ENCODE peak calls at places on chromosomes 3 and 15, in five cellular contexts. Z, N, A, H and S are unnamed samples.
A peak's percentile ranks its signal among the peaks of the same experiment; 100 is the strongest.

GRCh38 chr15:37720267-37720666 is 214.2 kb upstream of the TMCO5A start:
- DNase-seq in N (no peak), H (no peak), A (no peak), Z (no peak), S (no peak)

GRCh38 chr3:21954709-21955108 is 203.7 kb upstream of the ZNF385D start:
- DNase-seq in Z (no peak), N (no peak), H (no peak), A (no peak), S (no peak)

GRCh38 chr15:44132057-44132456 is 63.0 kb downstream of the FRMD5 start:
- DNase-seq in A (no peak), H (no peak), N (no peak), Z (no peak), S (no peak)

GRCh38 chr3:129597792-129598381 is 8.6 kb downstream of the PLXND1 start:
- DNase-seq in Z (peak; percentile 70), N (no peak), H (no peak), A (no peak), S (no peak)

GRCh38 chr3:152257246-152258074 is 11.3 kb upstream of the MBNL1 start:
- DNase-seq in N (no peak), A (peak; percentile 85), Z (no peak), H (no peak), S (no peak)

GRCh38 chr15:48393650-48394049 is 62.4 kb downstream of the DUT start:
- DNase-seq in Z (no peak), A (no peak), N (no peak), H (no peak), S (no peak)

GRCh38 chr3:151217208-151217607 is 14.2 kb upstream of the GPR171 start:
- DNase-seq in H (no peak), N (no peak), Z (no peak), A (no peak), S (no peak)

GRCh38 chr3:38454179-38454883 is 641 bp downstream of the ACVR2B start:
- DNase-seq in N (peak; percentile 82), A (no peak), H (no peak), Z (peak; percentile 57), S (peak; percentile 33)

GRCh38 chr15:41486286-41486685 is 7.4 kb upstream of the ITPKA start:
- DNase-seq in H (no peak), N (no peak), A (no peak), Z (peak; percentile 34), S (no peak)

GRCh38 chr15:88652456-88653199 is 13.8 kb downstream of the ISG20 start:
- DNase-seq in H (no peak), A (no peak), Z (no peak), N (no peak), S (no peak)

GRCh38 chr3:179658584-179658983 is 5.7 kb downstream of the USP13 start:
- DNase-seq in Z (no peak), A (no peak), H (no peak), N (no peak), S (no peak)

GRCh38 chr15:36831915-36832310 is 252.5 kb downstream of the CDIN1 start:
- DNase-seq in Z (no peak), H (no peak), A (no peak), N (no peak), S (no peak)

GRCh38 chr15:85759391-85759790 is 35.3 kb downstream of the KLHL25 start:
- DNase-seq in A (no peak), H (no peak), Z (no peak), N (no peak), S (no peak)

GRCh38 chr3:187802928-187803259 is 57.6 kb upstream of the BCL6 start:
- DNase-seq in Z (no peak), A (peak; percentile 64), H (no peak), N (no peak), S (no peak)

GRCh38 chr15:68341851-68342336 is 64.3 kb downstream of the FEM1B start:
- DNase-seq in A (no peak), H (no peak), N (no peak), Z (no peak), S (no peak)

GRCh38 chr3:153927107-153927506 is 194.1 kb upstream of the ARHGEF26 start:
- DNase-seq in H (no peak), N (no peak), Z (peak; percentile 41), A (peak; percentile 2), S (no peak)

GRCh38 chr15:68885070-68885469 is 45.3 kb upstream of the SPESP1 start:
- DNase-seq in H (no peak), A (no peak), Z (peak; percentile 72), N (no peak), S (no peak)

GRCh38 chr3:183298708-183299153 is 45.7 kb downstream of the B3GNT5 start:
- DNase-seq in Z (peak; percentile 50), A (no peak), N (peak; percentile 43), H (no peak), S (peak; percentile 38)

GRCh38 chr3:41632705-41633104 is 329.2 kb downstream of the ULK4 start:
- DNase-seq in Z (no peak), A (no peak), H (no peak), N (no peak), S (no peak)

GRCh38 chr3:171417813-171418212 is 42.4 kb downstream of the TNIK start:
- DNase-seq in A (no peak), H (peak; percentile 2), N (no peak), Z (no peak), S (no peak)

GRCh38 chr15:60751985-60752952 is 273.3 kb upstream of the ICE2 start:
- DNase-seq in Z (no peak), H (peak; percentile 96), N (no peak), A (no peak), S (no peak)

GRCh38 chr3:126536126-126536525 is 12.2 kb downstream of the CHST13 start:
- DNase-seq in H (no peak), N (no peak), A (no peak), Z (no peak), S (no peak)

DNA sequence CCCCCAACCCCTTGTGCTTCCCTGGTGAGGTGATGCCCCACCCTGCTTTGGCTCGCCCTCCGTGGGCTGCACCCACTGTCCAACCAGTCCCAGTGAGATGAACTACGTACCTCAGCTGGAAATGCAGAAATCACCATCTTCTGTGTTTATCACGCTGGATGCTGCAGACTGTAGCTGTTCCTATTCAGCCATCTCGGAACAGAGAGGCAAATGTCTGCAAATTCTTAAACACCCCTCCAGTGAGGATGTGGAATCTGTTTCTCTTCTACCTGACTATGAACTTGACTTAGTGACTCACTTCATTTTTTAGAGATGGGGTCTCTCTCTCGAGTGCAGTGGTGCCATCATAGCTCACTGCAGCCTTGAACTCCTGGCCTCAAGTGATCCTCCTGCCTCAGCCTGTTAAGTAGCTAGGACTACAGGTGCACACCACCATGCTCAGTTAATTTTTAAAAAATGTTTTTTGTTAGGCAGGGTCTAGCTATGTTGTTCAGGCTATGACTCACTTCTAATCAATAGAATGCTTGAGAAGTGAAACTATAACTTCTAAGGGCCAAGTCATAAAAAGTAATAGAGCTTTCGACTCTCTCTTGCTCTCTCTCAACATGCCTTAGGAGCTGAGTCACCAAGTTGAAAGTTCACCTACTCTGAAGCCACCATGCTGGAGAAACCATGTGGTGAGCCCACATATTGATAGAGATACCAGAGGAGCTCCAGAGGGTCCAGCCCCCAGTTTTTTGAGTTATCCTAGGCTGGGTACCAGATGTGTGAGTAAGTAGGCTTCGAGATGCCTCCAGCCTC is 11.5 kb upstream of the PARP14 start:
- DNase-seq in H (peak; percentile 50), N (peak; percentile 8), Z (no peak), A (no peak), S (peak; percentile 24)
- TF ChIP-seq JUNB in H (peak; percentile 12), N (no peak), Z (no peak), A (peak; percentile 57), S (no peak)

GRCh38 chr3:47282424-47283192 is at the start of the genes KIF9 and KLHL18:
- DNase-seq in H (peak; percentile 92), Z (peak; percentile 96), A (peak; percentile 89), N (peak; percentile 94), S (peak; percentile 93)
- H3K27ac ChIP-seq in H (peak within 1 kb of the TSS; percentile 86), Z (peak within 1 kb of the TSS; percentile 93), A (peak within 1 kb of the TSS; percentile 92), N (peak within 1 kb of the TSS; percentile 86), S (peak within 1 kb of the TSS; percentile 91)

GRCh38 chr3:159028706-159029105 is 226.9 kb downstream of the MFSD1 start:
- DNase-seq in A (no peak), N (no peak), H (no peak), Z (no peak), S (no peak)

GRCh38 chr3:159032311-159032710 is 230.5 kb downstream of the MFSD1 start:
- DNase-seq in H (no peak), A (no peak), N (no peak), Z (no peak), S (no peak)

GRCh38 chr3:159026510-159026909 is 224.7 kb downstream of the MFSD1 start:
- DNase-seq in Z (no peak), H (no peak), N (no peak), A (no peak), S (no peak)

GRCh38 chr3:159031280-159031679 is 229.4 kb downstream of the MFSD1 start:
- DNase-seq in N (no peak), A (no peak), Z (no peak), H (no peak), S (no peak)

DNA sequence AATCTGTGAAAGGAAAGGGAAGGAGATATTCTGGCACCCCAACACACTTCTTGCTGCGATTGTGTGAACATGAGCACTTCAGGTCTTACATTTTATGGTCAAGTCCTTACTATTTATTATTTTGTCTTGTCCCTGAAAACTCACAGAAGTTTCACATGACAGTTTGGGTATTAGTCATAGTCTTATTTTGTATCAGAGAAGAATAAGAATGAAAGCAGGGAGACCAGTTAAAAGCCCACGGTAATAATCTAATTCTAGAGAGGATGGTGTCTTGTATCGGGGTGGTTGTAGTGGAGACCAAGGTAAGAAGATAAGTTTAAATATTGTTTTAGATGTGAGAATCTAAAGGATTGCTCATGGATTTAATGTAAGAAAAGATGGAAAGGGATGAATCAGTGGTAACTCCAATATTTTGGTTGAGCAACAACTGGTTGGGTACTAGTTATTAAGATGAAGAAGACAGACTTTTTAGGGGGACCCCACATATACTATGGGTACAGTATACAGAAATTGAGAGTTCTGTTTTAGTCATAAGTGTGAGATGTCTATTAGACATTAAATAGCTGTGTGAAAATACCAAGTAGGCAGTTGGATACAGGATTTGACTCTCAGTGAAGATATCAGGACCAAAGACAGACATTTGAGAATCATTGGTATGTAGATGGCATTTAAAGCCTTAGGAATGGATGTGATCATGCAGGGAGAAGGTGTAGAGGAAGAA is 227.6 kb downstream of the MFSD1 start:
- DNase-seq in Z (no peak), A (no peak), H (no peak), N (no peak), S (no peak)
- TF ChIP-seq JUNB in Z (no peak), A (peak; percentile 95), H (no peak), N (no peak), S (no peak)

GRCh38 chr3:66581261-66581660 is 80.4 kb upstream of the LRIG1 start:
- DNase-seq in A (no peak), N (no peak), H (no peak), Z (no peak), S (no peak)

GRCh38 chr3:66585696-66586095 is 84.9 kb upstream of the LRIG1 start:
- DNase-seq in N (no peak), H (no peak), A (no peak), Z (no peak), S (no peak)

GRCh38 chr3:66586853-66587252 is 86.0 kb upstream of the LRIG1 start:
- DNase-seq in H (no peak), N (no peak), Z (no peak), A (no peak), S (no peak)

GRCh38 chr3:66582721-66583141 is 81.9 kb upstream of the LRIG1 start:
- DNase-seq in Z (no peak), H (no peak), A (peak; percentile 48), N (no peak), S (no peak)

DNA sequence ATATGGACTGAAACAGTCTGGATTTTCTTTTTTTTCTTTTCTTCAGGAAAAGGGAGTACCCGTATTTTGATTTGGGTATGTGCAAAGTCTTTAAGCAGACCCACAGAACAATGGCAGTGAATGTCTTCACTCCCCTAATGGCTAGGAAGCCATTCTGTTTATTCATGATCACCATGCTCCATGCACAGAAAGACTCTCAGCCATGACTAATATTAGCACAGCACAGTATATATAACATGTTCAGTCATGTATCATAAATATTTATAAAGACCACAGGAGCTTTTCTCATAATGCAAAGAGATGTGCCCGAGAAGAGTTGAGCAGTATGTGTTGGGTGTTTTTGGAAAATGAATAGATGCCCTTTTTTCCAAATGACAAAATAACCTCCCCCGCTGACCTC is 82.8 kb upstream of the LRIG1 start:
- DNase-seq in A (no peak), N (no peak), Z (no peak), H (no peak), S (no peak)
- H3K27ac ChIP-seq in A (no peak overlapping the region), N (no peak overlapping the region), Z (no peak overlapping the region), H (no peak overlapping the region), S (no peak overlapping the region)